ENCODE peak calls at places on chromosomes 4 and X, in five cellular contexts. Y is smooth muscle cell of the brain vasculature, S is hypothalamus, W is RPMI7951, D is heart left ventricle. G is an unnamed sample.

GRCh38 chr4:150327262-150327780 is 249.1 kb downstream of the DCLK2 start:
- DNase-seq in D (peak; percentile 26), W (no peak), Y (no peak), S (no peak), G (no peak)

GRCh38 chr4:111483375-111484169 is 661.7 kb upstream of the FAM241A start:
- DNase-seq in D (no peak), Y (no peak), W (no peak), S (no peak), G (no peak)

GRCh38 chrX:53227224-53227765 is 2.3 kb upstream of the KDM5C start:
- DNase-seq in S (no peak), D (no peak), Y (no peak), W (no peak), G (no peak)

GRCh38 chr4:36011381-36011780 is 232.9 kb downstream of the ARAP2 start:
- DNase-seq in D (no peak), S (no peak), W (no peak), Y (no peak), G (peak; percentile 9)

GRCh38 chrX:115564243-115564642 is 3.3 kb downstream of the PLS3 start:
- DNase-seq in W (peak; percentile 47), D (no peak), Y (no peak), S (no peak), G (no peak)

GRCh38 chr4:5656415-5656814 is 51.9 kb downstream of the EVC2 start:
- DNase-seq in W (no peak), D (no peak), S (no peak), Y (no peak), G (no peak)

GRCh38 chr4:124199755-124200154 is 512.8 kb downstream of the ANKRD50 start:
- DNase-seq in Y (no peak), W (peak; percentile 75), D (no peak), S (no peak), G (no peak)

GRCh38 chrX:21373637-21374162 is 518 bp upstream of the CNKSR2 start:
- DNase-seq in W (no peak), S (no peak), Y (no peak), D (peak; percentile 15), G (no peak)

GRCh38 chr4:185771696-185772390 is 40.2 kb downstream of the SORBS2 start:
- DNase-seq in Y (no peak), W (no peak), S (no peak), D (no peak), G (no peak)

GRCh38 chr4:41438564-41438963 is 99.4 kb upstream of the LIMCH1 start:
- DNase-seq in W (no peak), S (no peak), D (no peak), Y (no peak), G (no peak)

GRCh38 chrX:2391869-2392606 is 108.7 kb downstream of the DHRSX start:
- DNase-seq in S (no peak), D (no peak), W (peak; percentile 89), Y (no peak), G (no peak)

GRCh38 chr4:37188100-37188499 is 56.4 kb upstream of the NWD2 start:
- DNase-seq in W (no peak), D (no peak), Y (no peak), S (no peak), G (no peak)

GRCh38 chrX:121146059-121146628 is 98.7 kb downstream of the GLUD2 start:
- DNase-seq in S (no peak), D (no peak), Y (no peak), W (peak; percentile 34), G (no peak)

GRCh38 chr4:108172780-108173598 is 4.3 kb upstream of the LEF1 start:
- DNase-seq in D (peak; percentile 42), Y (peak; percentile 57), S (no peak), W (peak; percentile 94), G (no peak)

GRCh38 chr4:1621526-1621925 is 62.6 kb downstream of the FAM53A start:
- DNase-seq in Y (no peak), S (no peak), D (no peak), W (no peak), G (no peak)

GRCh38 chr4:8675383-8675782 is 82.8 kb downstream of the CPZ start:
- DNase-seq in S (no peak), W (peak; percentile 10), D (no peak), Y (no peak), G (no peak)

GRCh38 chr4:41679991-41680390 is 68.5 kb downstream of the PHOX2B start:
- DNase-seq in Y (no peak), S (no peak), D (no peak), W (no peak), G (no peak)

GRCh38 chrX:153874366-153875125 is 11.4 kb downstream of the L1CAM start:
- DNase-seq in W (no peak), Y (no peak), D (no peak), S (no peak), G (no peak)

GRCh38 chr4:138677651-138678202 is 337.9 kb upstream of the NOCT start:
- DNase-seq in W (no peak), D (no peak), S (no peak), Y (no peak), G (no peak)

GRCh38 chr4:15001248-15001824 is 945 bp upstream of the CPEB2 start:
- DNase-seq in D (peak; percentile 89), W (peak; percentile 81), Y (peak; percentile 82), S (peak; percentile 79), G (peak; percentile 84)

GRCh38 chr4:70437212-70437611 is 34.8 kb upstream of the MUC7 start:
- DNase-seq in W (no peak), Y (no peak), S (no peak), D (no peak), G (no peak)

GRCh38 chrX:11558972-11559371 is 106.7 kb downstream of the ARHGAP6 start:
- DNase-seq in Y (no peak), D (no peak), W (peak; percentile 33), S (no peak), G (no peak)

GRCh38 chr4:72311291-72311690 is 257.7 kb downstream of the ADAMTS3 start:
- DNase-seq in S (no peak), D (no peak), W (no peak), Y (no peak), G (no peak)

GRCh38 chr4:37780444-37781133 is 45.9 kb upstream of the PGM2 start:
- DNase-seq in W (peak; percentile 20), Y (no peak), S (no peak), D (peak; percentile 26), G (peak; percentile 6)

GRCh38 chrX:128020701-128021100 is 31.5 kb downstream of the ACTRT1 start:
- DNase-seq in Y (no peak), S (no peak), W (peak; percentile 1), D (no peak), G (no peak)

GRCh38 chr4:121698119-121698732 is 1.4 kb upstream of the ANXA5 start:
- DNase-seq in D (peak; percentile 52), S (no peak), Y (no peak), W (peak; percentile 38), G (no peak)

GRCh38 chrX:124274438-124275166 is 57.9 kb upstream of the TEX13D start:
- DNase-seq in D (peak; percentile 38), W (peak; percentile 6), S (no peak), Y (no peak), G (no peak)

GRCh38 chr4:158778065-158778711 is 9.4 kb downstream of the FNIP2 start:
- DNase-seq in Y (no peak), D (no peak), W (no peak), S (no peak), G (no peak)

GRCh38 chrX:109352121-109352556 is 129.7 kb downstream of the GUCY2F start:
- DNase-seq in D (peak; percentile 37), S (no peak), W (no peak), Y (peak; percentile 29), G (no peak)

GRCh38 chr4:38675167-38676121 is 11.4 kb downstream of the KLF3 start:
- DNase-seq in W (peak; percentile 69), Y (peak; percentile 71), D (peak; percentile 77), S (peak; percentile 39), G (peak; percentile 84)

GRCh38 chrX:132491191-132491590 is 2.4 kb upstream of the MBNL3 start:
- DNase-seq in Y (no peak), S (no peak), D (no peak), W (peak; percentile 60), G (no peak)

GRCh38 chrX:112841820-112842157 is 1.2 kb upstream of the AMOT start:
- DNase-seq in W (no peak), S (no peak), D (no peak), Y (no peak), G (no peak)

G was measured in head of caudate nucleus.